ENCODE peak calls at places on chromosome 19, in seven cellular contexts. K, I, R, U, F, N and E are unnamed samples.

GRCh38 chr19:24127601-24128000 is 40.6 kb downstream of the ZNF254 start:
- DNase-seq in U (no peak), I (no peak), F (no peak), R (peak), K (no peak), N (no peak), E (no peak)

GRCh38 chr19:21697698-21698097 is 69.7 kb downstream of the ZNF100 start:
- DNase-seq in I (no peak), R (no peak), U (no peak), N (no peak), F (no peak), K (no peak), E (no peak)

GRCh38 chr19:584240-585001 is 5.3 kb upstream of the HCN2 start:
- DNase-seq in N (peak), K (no peak), R (no peak), F (no peak), U (peak), I (peak), E (no peak)

GRCh38 chr19:36093146-36093662 is 17.7 kb upstream of the OVOL3 start:
- DNase-seq in U (no peak), R (no peak), F (peak), I (no peak), N (no peak), K (no peak), E (no peak)

GRCh38 chr19:35045667-35046300 is 4.3 kb downstream of the HPN start:
- DNase-seq in N (no peak), F (peak), R (peak), K (no peak), I (no peak), U (peak), E (no peak)

GRCh38 chr19:33804021-33804799 is 7.5 kb downstream of the KCTD15 start:
- DNase-seq in R (peak), K (peak), U (no peak), F (no peak), N (peak), I (no peak), E (peak)

GRCh38 chr19:32041681-32042292 is 303.6 kb upstream of the ZNF507 start:
- DNase-seq in R (peak), N (no peak), K (no peak), U (peak), I (no peak), F (no peak), E (no peak)

GRCh38 chr19:39170398-39171231 is 26.1 kb upstream of the NCCRP1 start:
- DNase-seq in U (no peak), N (no peak), F (no peak), R (no peak), I (no peak), K (no peak), E (no peak)

GRCh38 chr19:14433454-14434156 is 499 bp downstream of the PKN1 start:
- DNase-seq in R (no peak), F (no peak), N (peak), K (no peak), U (peak), I (peak), E (no peak)

GRCh38 chr19:38420935-38421334 is 5.1 kb downstream of the RASGRP4 start:
- DNase-seq in U (no peak), R (no peak), F (no peak), I (no peak), K (no peak), N (no peak), E (no peak)

GRCh38 chr19:15144046-15144646 is 36.9 kb downstream of the SYDE1 start:
- DNase-seq in R (no peak), U (no peak), I (no peak), K (peak), N (no peak), F (no peak), E (no peak)

GRCh38 chr19:5397804-5398692 is 57.2 kb upstream of the ZNRF4 start:
- DNase-seq in K (no peak), N (no peak), R (peak), U (peak), F (no peak), I (no peak), E (no peak)

GRCh38 chr19:368624-369020 is 24.0 kb upstream of the MIER2 start:
- DNase-seq in F (no peak), K (no peak), I (no peak), U (no peak), R (no peak), N (no peak), E (no peak)

GRCh38 chr19:1214299-1214861 is 8.8 kb downstream of the STK11 start:
- DNase-seq in I (no peak), F (no peak), N (no peak), U (no peak), R (no peak), K (no peak), E (no peak)

GRCh38 chr19:44907613-44908012 is 2.0 kb downstream of the APOE start:
- DNase-seq in N (no peak), F (no peak), K (no peak), U (peak), I (no peak), R (no peak), E (no peak)

GRCh38 chr19:44903602-44904425 is 1.8 kb upstream of the APOE start:
- DNase-seq in U (peak), R (peak), F (no peak), N (peak), K (peak), I (no peak), E (peak)

GRCh38 chr19:44903216-44903601 is 2.4 kb upstream of the APOE start:
- DNase-seq in R (no peak), K (no peak), U (no peak), F (no peak), N (no peak), I (no peak), E (no peak)

GRCh38 chr19:44905437-44906160 is at the start of gene APOE:
- DNase-seq in F (no peak), I (no peak), R (no peak), K (no peak), U (peak), N (no peak), E (no peak)

GRCh38 chr19:44904426-44904994 is 1.1 kb upstream of the APOE start:
- DNase-seq in K (no peak), R (peak), I (no peak), U (peak), N (no peak), F (no peak), E (no peak)
- TF ChIP-seq CTCF in K (no peak), R (peak), I (no peak), U (peak), N (no peak), F (peak), E (no peak)

DNA sequence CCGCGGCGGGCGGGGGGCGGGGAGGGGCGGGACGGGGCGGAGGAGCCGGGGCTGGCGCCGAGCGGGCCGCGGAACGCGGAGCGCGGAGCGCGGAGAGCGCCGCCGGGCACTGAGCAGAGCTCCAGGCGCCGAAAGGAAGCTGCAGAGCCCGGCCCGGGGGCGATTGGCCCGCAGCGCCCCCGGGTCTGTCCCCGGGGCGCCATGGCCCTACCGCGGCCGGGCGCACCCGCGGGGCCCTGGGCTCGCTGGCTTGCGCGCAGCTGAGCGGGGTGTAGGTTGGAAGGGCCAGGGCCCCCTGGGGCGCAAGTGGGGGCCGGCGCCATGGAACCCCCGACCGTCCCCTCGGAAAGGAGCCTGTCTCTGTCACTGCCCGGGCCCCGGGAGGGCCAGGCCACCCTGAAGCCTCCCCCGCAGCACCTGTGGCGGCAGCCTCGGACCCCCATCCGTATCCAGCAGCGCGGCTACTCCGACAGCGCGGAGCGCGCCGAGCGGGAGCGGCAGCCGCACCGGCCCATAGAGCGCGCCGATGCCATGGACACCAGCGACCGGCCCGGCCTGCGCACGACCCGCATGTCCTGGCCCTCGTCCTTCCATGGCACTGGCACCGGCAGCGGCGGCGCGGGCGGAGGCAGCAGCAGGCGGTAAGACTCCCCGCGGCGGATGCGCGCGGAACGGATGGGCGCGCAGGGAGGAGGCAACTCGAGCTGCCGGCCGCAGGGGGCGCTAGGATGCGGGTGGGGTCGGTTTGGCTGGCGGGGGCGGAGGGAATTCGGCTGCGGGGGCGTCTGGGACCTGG is at the start of gene PDE4A:
- DNase-seq in K (no peak), U (peak), R (peak), F (no peak), I (no peak), N (no peak), E (no peak)
- TF ChIP-seq EP300 in K (no peak), U (no peak), R (no peak), F (no peak), I (no peak), N (no peak), E (no peak)

DNA sequence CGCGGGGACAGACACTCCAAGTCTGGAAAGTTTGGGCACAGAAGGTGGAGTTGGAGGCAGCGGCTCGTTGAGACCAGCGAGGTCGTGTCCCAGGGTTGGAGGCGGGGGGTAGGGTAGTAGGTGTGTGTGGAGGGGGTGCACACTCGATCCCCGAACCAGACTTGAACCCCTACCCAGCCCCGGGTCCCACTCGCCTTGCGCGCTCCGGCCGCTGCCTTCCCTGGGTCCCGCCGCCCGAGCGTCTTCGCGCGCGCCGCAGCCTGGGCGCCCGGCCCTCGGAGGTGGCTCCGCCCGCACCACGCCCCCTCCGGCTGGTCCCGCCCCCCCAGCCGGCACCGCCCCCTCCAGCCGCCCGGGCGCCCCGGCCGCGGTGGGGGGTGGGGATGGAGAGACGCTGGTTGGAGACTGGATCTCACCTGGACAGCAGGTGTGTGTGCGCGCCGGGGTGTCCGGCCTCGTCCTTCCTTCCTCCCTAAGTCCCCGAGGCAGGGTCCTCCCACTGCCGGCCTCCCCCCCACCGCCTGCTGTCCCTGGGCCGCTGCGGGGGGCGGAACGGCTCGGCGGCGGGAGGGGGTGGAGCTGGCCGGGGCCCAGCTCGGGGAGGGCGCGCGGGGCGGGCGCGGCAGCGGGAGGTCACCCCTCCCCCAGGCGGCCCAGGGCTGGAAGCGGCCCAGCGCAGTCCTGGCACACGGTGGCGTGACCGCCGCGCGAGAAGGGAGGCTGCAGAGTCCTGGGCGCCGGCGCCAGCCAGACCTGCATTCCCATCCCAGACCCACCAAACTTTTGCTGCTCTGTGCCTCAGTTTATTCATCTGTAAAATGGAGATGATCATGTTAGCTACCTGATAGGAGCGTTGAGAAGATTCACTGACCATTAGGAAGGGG is at the start of gene KANK2:
- DNase-seq in U (peak), F (peak), K (peak), I (peak), N (peak), R (peak), E (peak)
- TF ChIP-seq CTCF in U (no peak), F (no peak), K (no peak), I (no peak), N (peak), R (peak), E (no peak)

DNA sequence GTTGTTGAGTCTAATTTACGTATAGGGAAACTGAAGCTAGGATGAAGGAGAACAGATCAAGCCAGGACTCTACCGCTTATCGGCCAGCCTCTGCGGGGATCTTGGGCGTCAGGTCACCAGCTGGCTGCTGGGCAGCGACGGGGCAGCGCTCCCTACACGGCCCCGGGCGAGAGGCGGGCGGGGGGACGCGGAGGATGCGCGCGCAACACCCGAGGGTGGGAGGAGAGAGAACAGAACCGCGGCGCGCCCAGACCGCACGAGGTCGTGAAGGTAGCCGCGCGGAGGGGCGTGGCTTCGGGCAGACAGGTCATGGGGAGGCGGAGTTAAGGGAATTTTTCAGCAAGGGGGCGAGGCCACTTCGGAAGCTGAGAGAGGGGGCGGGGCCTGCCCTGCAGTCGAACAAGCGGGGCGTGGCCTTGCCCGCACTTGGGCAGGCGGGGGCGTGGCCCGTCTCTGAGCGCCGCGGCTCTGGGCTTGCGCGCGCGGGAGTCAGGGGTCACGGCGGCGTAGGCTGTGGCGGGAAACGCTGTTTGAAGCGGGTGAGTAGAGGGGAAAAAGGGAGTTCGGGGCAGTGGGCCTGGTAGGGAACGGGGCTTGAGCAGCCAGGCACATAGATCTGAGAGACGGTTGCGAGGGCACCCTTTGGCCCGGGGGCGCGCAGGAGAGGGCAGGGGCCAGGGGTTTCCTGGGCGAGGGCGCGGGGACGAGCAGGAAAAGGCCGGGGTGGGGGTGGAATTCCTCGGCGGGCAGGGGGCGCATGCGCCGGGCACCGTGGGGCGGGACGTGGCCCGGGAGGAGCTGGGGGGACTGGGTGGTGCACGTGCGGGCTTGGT is at the start of gene POLD1:
- DNase-seq in U (peak), F (peak), N (peak), K (peak), R (peak), I (peak), E (peak)
- TF ChIP-seq EP300 in U (no peak), F (no peak), N (no peak), K (no peak), R (no peak), I (no peak), E (peak)

GRCh38 chr19:3849787-3850186 is 19.1 kb downstream of the ZFR2 start:
- DNase-seq in K (no peak), I (no peak), R (no peak), U (no peak), N (no peak), F (no peak), E (no peak)

GRCh38 chr19:3851254-3852176 is 17.3 kb downstream of the ZFR2 start:
- DNase-seq in I (no peak), K (no peak), U (no peak), F (no peak), R (no peak), N (no peak), E (no peak)

GRCh38 chr19:3852177-3852511 is 16.7 kb downstream of the ZFR2 start:
- DNase-seq in F (no peak), N (no peak), R (no peak), K (no peak), U (no peak), I (no peak), E (no peak)

GRCh38 chr19:3850320-3850972 is 18.4 kb downstream of the ZFR2 start:
- DNase-seq in N (no peak), K (no peak), F (no peak), I (no peak), U (no peak), R (no peak), E (no peak)

GRCh38 chr19:3849092-3849491 is 19.7 kb downstream of the ZFR2 start:
- DNase-seq in F (no peak), K (no peak), I (no peak), N (peak), U (peak), R (no peak), E (no peak)
- TF ChIP-seq CTCF in F (peak), K (no peak), I (no peak), N (peak), U (peak), R (no peak), E (no peak)

DNA sequence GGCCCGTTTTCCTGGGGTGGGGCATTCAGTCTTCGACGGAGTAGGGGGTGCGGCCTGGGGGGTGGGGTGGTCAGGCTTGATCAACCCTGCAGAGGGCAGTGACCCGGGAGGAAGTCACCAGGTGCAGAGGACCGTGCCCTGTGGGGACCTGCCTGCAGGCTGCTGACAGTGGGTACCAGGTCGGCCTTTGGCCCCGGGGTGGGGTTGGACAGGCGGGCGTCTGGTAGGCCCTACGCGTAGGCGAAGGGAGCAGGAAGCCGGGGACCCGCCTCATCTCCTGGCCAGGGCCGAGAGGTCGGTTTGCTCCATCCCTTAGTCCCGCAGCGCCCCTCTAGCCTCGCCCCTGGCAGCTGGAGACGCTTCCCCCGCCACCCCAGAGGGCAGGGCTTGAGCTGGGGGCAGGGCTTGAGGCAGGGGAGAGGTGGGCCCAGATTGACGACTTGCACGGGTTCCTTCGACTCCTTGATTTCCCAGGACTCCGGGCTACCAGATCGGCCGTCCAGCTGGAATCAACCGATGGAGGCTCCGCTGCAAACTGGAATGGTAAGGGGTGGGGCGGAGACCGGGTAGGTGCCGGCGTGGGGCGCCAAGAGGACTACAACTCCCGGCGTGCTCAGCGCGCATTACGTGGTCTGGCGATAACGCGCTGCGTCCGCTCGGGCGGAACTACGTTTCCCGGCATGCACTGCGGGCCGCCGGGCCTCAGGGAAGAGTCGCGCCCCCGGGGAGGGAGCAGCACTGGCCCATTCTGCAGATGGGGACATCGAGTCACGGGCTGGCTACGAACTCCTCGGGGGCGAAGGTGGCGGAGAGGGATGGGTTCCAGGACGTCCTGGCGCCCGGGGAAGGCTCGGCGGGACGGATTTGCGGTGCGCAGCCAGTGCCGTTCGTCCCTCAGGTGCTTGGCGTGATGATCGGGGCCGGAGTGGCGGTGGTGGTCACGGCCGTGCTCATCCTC is at the start of gene PNPLA6:
- DNase-seq in K (peak), R (peak), F (peak), N (peak), U (peak), I (peak), E (peak)
- TF ChIP-seq EP300 in K (no peak), R (no peak), F (no peak), N (no peak), U (no peak), I (no peak), E (peak)

GRCh38 chr19:47996230-47996727 is 1.8 kb downstream of the ELSPBP1 start:
- DNase-seq in I (no peak), R (no peak), K (no peak), N (no peak), U (no peak), F (no peak), E (no peak)
- TF ChIP-seq CTCF in I (no peak), R (no peak), K (no peak), N (no peak), U (no peak), F (no peak), E (no peak)

GRCh38 chr19:42219812-42220750 is at the start of gene ZNF526:
- DNase-seq in R (peak), K (peak), N (peak), F (peak), I (peak), U (peak), E (peak)
- TF ChIP-seq EP300 in R (no peak), K (no peak), N (no peak), F (no peak), I (no peak), U (no peak), E (peak)